ENCODE peak calls at places on chromosomes 4 and X, in seven cellular contexts. N is fibroblast of mammary gland; B is CD4-positive, alpha-beta T cell; Y is GM10248; R is breast epithelium; A is cardiac fibroblast; U is fibroblast of lung. T is an unnamed sample.

GRCh38 chr4:11545651-11546050 is 117.0 kb upstream of the HS3ST1 start:
- DNase-seq in N (no peak), B (no peak), Y (no peak), R (no peak), A (no peak), U (no peak), T (no peak)

GRCh38 chrX:103187953-103188475 is 26.9 kb upstream of the BEX4 start:
- DNase-seq in N (peak), B (no peak), Y (no peak), R (no peak), A (no peak), U (peak), T (no peak)

GRCh38 chr4:170497729-170498128 is 408.0 kb upstream of the AADAT start:
- DNase-seq in N (no peak), B (no peak), Y (no peak), R (no peak), A (no peak), U (no peak), T (no peak)

GRCh38 chrX:22912598-22912997 is 87.2 kb upstream of the DDX53 start:
- DNase-seq in N (no peak), B (no peak), Y (no peak), R (no peak), A (no peak), U (no peak), T (no peak)

GRCh38 chr4:168577624-168578023 is 80.8 kb downstream of the PALLD start:
- DNase-seq in N (no peak), B (no peak), Y (no peak), R (no peak), A (no peak), U (no peak), T (no peak)

GRCh38 chr4:186792994-186793393 is 69.3 kb upstream of the FAT1 start:
- DNase-seq in N (peak), B (no peak), Y (no peak), R (no peak), A (peak), U (peak), T (no peak)

GRCh38 chr4:110480741-110481271 is 4.9 kb downstream of the ENPEP start:
- DNase-seq in N (peak), B (no peak), Y (no peak), R (no peak), A (peak), U (peak), T (no peak)

GRCh38 chr4:137125011-137125410 is 407.3 kb downstream of the PCDH18 start:
- DNase-seq in N (peak), B (no peak), Y (no peak), R (no peak), A (peak), U (peak), T (no peak)

GRCh38 chrX:149950681-149951080 is 12.4 kb upstream of the EOLA2 start:
- DNase-seq in N (peak), B (no peak), Y (peak), R (no peak), A (peak), U (peak), T (no peak)

GRCh38 chr4:180060159-180060889 is 2182.9 kb upstream of the TENM3 start:
- DNase-seq in N (peak), B (no peak), Y (no peak), R (no peak), A (no peak), U (peak), T (no peak)

GRCh38 chr4:129239088-129239487 is 143.1 kb downstream of the C4orf33 start:
- DNase-seq in N (peak), B (no peak), Y (no peak), R (no peak), A (peak), U (no peak), T (no peak)

GRCh38 chr4:123397276-123398150 is 918 bp downstream of the SPRY1 start:
- DNase-seq in N (peak), B (peak), Y (peak), R (no peak), A (peak), U (peak), T (peak)

DNA sequence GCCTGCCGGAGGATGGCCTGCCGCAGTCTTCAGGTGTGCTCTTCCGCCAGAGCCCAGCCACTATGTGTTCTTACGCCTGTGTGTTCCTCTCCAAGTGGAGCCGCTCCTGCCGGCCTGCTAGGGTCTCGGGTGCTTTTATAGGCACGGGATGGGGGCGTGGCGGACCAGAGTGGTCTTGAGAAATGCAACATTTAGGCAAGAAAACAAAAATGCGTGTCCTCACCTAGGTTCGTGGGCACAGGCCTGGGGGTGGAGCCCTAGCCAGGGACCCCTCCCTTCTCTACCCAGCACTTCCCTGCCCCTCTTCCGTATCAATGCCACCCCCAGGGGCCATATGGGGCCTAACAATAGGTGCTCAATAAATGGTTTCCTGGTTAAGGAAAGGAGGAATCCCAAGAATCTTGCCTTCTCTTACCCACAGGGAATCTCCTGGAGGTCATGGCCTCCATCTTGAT is 34.4 kb upstream of the LRBA start:
- DNase-seq in N (no peak), B (no peak), Y (no peak), R (no peak), A (no peak), U (no peak), T (no peak)
- TF ChIP-seq CTCF in N (no peak), B (no peak), Y (no peak), R (no peak), A (no peak), U (no peak), T (no peak)

GRCh38 chr4:143396695-143397094 is 60.0 kb downstream of the GAB1 start:
- DNase-seq in N (no peak), B (no peak), Y (no peak), R (no peak), A (no peak), U (no peak), T (no peak)
- TF ChIP-seq CTCF in N (peak), B (no peak), Y (no peak), R (no peak), A (peak), U (peak), T (no peak)

DNA sequence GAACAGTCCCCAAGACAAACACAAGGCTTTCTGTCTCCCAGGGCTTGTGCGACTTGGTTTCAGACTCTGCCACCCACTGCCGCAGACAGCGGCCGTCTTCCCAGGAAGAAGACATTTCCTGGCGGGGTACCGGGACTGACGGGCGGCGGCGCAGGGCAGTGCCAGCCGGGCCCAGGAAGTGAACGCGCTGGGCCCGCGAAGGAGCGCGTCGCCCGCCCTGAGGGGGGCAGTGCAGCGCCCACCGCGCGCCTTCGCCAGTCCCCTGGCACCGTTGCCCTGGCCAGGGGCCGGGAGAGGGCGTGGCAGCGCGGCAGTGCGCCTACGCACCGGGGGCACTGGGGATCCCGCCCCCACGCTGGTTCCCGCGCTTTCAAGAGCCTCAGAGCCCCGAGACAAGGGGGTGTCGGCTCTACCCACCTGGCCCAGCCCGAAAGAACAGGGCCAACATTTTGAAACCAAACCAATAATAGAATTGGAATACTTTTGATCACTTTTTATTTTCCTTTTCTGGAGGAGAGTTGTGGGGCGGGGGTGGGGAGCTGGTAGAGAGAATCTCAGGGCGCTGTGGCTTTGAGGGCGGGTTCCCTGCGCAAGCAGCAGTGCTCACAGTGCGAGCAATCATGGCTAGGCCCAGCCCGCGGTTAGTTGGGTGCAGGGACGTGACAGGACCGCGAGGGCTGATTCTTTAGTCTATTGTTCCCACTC is 23.6 kb upstream of the APLN start:
- DNase-seq in N (no peak), B (peak), Y (no peak), R (peak), A (peak), U (peak), T (no peak)
- TF ChIP-seq CTCF in N (no peak), B (peak), Y (peak), R (no peak), A (no peak), U (no peak), T (no peak)

DNA sequence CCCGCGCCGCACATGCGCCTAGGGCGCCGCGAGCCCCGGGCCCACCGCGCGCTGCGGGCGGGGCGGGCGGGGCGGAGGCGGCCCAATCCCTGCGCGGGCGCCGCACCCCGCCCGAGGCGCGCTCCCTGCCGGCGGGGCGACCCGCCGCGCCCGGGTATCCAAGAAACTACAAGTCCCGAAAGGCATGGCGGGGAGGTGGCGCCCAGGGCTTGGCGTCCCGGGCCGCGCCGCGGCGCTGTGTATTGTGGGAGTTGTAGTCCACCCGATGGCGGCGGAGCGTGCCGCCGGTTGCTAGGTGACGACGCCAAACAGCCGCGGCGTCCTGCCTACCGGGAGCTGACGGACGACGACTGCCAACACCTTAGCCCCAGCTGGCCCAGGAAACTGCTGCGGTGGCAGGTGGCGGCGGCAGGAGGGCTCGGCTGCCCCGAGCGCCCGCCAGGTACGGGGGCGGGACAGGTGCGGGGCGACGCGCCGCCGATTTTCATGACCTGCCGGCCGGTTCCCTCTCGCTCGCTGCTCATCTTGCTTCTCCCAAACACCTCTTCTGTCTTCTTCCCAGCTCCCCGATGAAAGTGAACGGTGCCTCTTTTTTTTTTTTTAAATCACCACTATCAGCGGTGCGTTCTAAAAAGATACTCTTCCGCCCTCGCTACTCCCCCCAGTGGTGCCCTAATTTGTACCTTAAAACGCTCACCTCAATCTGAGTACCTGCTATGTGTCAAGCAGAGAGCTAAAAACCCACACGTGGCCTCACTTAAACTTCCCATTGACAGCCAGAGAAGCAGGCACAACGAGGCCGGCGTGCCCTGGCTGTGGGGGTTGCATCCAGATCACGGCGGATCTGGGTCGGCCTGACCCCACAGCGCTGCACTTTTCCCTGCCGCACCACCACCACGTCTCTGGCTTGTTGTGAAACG is at the start of gene CFAP99:
- DNase-seq in N (peak), B (peak), Y (peak), R (peak), A (peak), U (peak), T (peak)
- TF ChIP-seq CTCF in N (no peak), B (peak), Y (peak), R (peak), A (no peak), U (no peak), T (no peak)

GRCh38 chr4:153947124-153947523 is 158.2 kb upstream of the SFRP2 start:
- DNase-seq in N (no peak), B (no peak), Y (no peak), R (no peak), A (no peak), U (no peak), T (no peak)
- TF ChIP-seq CTCF in N (no peak), B (no peak), Y (no peak), R (no peak), A (no peak), U (no peak), T (no peak)

GRCh38 chr4:21450331-21450730 is 498.2 kb downstream of the KCNIP4 start:
- DNase-seq in N (no peak), B (no peak), Y (no peak), R (no peak), A (no peak), U (no peak), T (no peak)

GRCh38 chr4:21452931-21453330 is 495.6 kb downstream of the KCNIP4 start:
- DNase-seq in N (no peak), B (no peak), Y (no peak), R (no peak), A (no peak), U (peak), T (no peak)

GRCh38 chr4:21451032-21451431 is 497.5 kb downstream of the KCNIP4 start:
- DNase-seq in N (peak), B (no peak), Y (no peak), R (no peak), A (peak), U (peak), T (no peak)

DNA sequence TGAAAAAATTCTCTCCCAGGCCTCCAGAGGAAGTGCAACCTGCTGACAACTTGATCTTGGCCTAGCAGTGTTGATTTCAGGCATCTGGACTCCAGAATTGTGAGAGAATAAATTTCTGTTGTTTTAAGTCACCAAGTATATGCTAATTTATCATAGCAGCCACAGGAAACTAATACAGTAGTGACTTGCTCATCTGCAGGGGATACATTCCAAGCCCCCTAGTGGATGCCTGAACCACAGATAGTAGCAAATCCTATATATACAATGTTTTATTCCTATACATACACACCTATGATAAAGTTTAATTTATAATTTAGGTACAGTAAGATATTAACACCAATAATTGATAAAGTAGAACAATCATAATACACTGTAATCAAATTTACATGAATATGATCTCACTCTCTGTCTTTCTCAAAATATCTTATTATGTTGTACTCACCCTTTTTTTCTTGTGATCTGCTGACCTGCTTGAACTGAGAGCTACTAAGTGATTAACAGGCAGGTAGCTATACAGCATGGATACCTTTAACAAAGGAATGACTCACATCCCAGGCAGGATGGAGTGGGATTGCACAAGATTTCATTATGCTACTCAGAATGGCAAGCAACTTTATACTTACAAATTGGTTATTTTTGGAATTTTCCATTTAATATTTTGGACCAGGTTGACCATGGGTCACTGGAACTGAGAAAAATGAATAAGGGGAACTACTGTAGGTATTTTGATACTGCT is 501.1 kb downstream of the KCNIP4 start:
- DNase-seq in N (no peak), B (no peak), Y (no peak), R (no peak), A (no peak), U (no peak), T (no peak)
- TF ChIP-seq CTCF in N (no peak), B (no peak), Y (no peak), R (no peak), A (no peak), U (no peak), T (no peak)